ENCODE peak calls at places on chromosomes 13 and 19, in ten cellular contexts. J, C, I, L, N, E, U, D, G and T are unnamed samples.
A peak's percentile ranks its signal among the peaks of the same experiment; 100 is the strongest.

GRCh38 chr19:21910318-21910717 is 74.3 kb upstream of the ZNF43 start:
- DNase-seq in J (no peak), C (no peak), I (no peak), L (peak; percentile 73), N (peak; percentile 13), E (no peak), U (no peak), D (no peak), G (no peak), T (no peak)

GRCh38 chr19:46416077-46416709 is 2.8 kb upstream of the CCDC8 start:
- DNase-seq in J (peak; percentile 89), C (peak; percentile 87), I (peak; percentile 80), L (peak; percentile 41), N (peak; percentile 41), E (peak; percentile 93), U (peak; percentile 98), D (peak; percentile 53), G (peak; percentile 82), T (peak; percentile 66)

GRCh38 chr13:30172593-30173300 is 134.6 kb downstream of the KATNAL1 start:
- DNase-seq in J (no peak), C (no peak), I (no peak), L (no peak), N (no peak), E (no peak), U (no peak), D (no peak), G (no peak), T (no peak)

GRCh38 chr19:1234670-1235380 is 3.0 kb downstream of the CBARP start:
- DNase-seq in J (no peak), C (no peak), I (no peak), L (no peak), N (no peak), E (no peak), U (no peak), D (no peak), G (no peak), T (no peak)

GRCh38 chr19:3132971-3133792 is 2.7 kb upstream of the GNA15 start:
- DNase-seq in J (no peak), C (no peak), I (peak; percentile 35), L (peak; percentile 38), N (no peak), E (peak; percentile 85), U (no peak), D (no peak), G (no peak), T (peak; percentile 82)

GRCh38 chr19:35123573-35123972 is 8.0 kb downstream of the FXYD3 start:
- DNase-seq in J (peak; percentile 91), C (no peak), I (peak; percentile 85), L (peak; percentile 72), N (no peak), E (no peak), U (no peak), D (no peak), G (no peak), T (no peak)

GRCh38 chr19:19109601-19110000 is 28.7 kb downstream of the TMEM161A start:
- DNase-seq in J (peak; percentile 54), C (no peak), I (no peak), L (no peak), N (no peak), E (peak; percentile 28), U (no peak), D (no peak), G (no peak), T (no peak)

GRCh38 chr19:15404780-15405211 is 14.0 kb downstream of the AKAP8L start:
- DNase-seq in J (no peak), C (no peak), I (no peak), L (no peak), N (no peak), E (no peak), U (no peak), D (no peak), G (no peak), T (no peak)

GRCh38 chr13:112562786-112563383 is 25.1 kb downstream of the TUBGCP3 start:
- DNase-seq in J (no peak), C (no peak), I (no peak), L (no peak), N (no peak), E (no peak), U (no peak), D (no peak), G (no peak), T (no peak)

GRCh38 chr19:46716013-46716671 is 772 bp downstream of the PRKD2 start:
- DNase-seq in J (peak; percentile 75), C (no peak), I (peak; percentile 47), L (no peak), N (no peak), E (no peak), U (peak; percentile 85), D (no peak), G (no peak), T (no peak)

GRCh38 chr13:93915269-93915809 is 564.1 kb downstream of the DCT start:
- DNase-seq in J (no peak), C (no peak), I (no peak), L (no peak), N (peak; percentile 1), E (peak; percentile 38), U (no peak), D (peak; percentile 5), G (no peak), T (no peak)

GRCh38 chr13:80047406-80047805 is 293.5 kb downstream of the SPRY2 start:
- DNase-seq in J (no peak), C (no peak), I (no peak), L (peak; percentile 31), N (no peak), E (peak; percentile 72), U (no peak), D (no peak), G (no peak), T (no peak)

GRCh38 chr13:25733696-25734435 is 317.9 kb downstream of the SHISA2 start:
- DNase-seq in J (no peak), C (no peak), I (no peak), L (no peak), N (no peak), E (no peak), U (no peak), D (no peak), G (no peak), T (no peak)

DNA sequence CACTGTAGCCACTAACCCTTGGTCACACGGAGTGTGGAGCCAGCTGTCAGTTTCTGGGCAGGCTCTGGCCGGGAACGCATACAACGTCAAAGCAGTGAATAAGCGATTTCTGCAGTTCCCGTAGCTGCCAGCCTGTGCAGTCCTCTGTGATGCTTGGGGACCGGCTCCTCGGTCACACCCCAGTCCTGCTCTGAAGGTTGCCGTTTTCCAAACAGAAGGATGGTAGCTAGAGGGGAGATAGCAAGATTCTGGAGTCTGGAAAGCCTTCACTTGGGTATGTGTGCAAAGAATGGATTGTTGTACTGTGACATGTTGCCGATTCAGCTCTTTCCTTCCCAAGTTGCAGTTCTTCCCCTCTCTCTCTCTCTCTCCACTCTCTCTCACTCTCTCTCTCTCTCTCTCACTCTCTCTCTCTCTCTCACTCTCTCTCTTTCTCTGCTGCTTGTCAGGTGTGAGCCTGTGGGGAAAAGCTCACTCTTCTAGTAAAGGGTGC is 38.7 kb upstream of the C1QTNF9 start:
- DNase-seq in J (peak; percentile 90), C (peak; percentile 68), I (peak; percentile 78), L (peak; percentile 50), N (no peak), E (peak; percentile 62), U (peak; percentile 47), D (no peak), G (no peak), T (peak; percentile 51)
- TF ChIP-seq CTCF in J (peak; percentile 97), C (no peak), I (peak; percentile 62), L (no peak), N (no peak), E (no peak), U (no peak), D (no peak), G (no peak), T (peak; percentile 10)

DNA sequence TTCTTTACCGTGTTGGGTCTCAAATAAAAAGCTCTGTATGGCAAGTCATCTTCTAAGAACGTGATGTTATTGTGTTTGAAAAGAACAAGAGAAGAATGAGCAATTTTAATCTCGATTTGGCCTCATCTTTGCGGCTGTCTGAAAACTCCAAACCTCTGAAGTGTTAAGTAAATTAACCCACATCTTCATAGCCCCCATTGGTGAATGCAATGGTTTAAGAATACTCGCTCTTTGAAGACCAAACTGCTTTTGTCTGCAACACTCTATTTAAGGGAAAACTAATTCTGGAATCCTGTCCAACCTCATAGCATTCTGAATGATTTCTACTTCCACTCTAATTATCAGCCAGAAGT is 56.9 kb upstream of the SCEL start:
- DNase-seq in J (no peak), C (no peak), I (no peak), L (no peak), N (no peak), E (no peak), U (no peak), D (no peak), G (no peak), T (no peak)
- TF ChIP-seq CTCF in J (peak; percentile 30), C (no peak), I (no peak), L (no peak), N (no peak), E (no peak), U (no peak), D (no peak), G (no peak), T (no peak)

DNA sequence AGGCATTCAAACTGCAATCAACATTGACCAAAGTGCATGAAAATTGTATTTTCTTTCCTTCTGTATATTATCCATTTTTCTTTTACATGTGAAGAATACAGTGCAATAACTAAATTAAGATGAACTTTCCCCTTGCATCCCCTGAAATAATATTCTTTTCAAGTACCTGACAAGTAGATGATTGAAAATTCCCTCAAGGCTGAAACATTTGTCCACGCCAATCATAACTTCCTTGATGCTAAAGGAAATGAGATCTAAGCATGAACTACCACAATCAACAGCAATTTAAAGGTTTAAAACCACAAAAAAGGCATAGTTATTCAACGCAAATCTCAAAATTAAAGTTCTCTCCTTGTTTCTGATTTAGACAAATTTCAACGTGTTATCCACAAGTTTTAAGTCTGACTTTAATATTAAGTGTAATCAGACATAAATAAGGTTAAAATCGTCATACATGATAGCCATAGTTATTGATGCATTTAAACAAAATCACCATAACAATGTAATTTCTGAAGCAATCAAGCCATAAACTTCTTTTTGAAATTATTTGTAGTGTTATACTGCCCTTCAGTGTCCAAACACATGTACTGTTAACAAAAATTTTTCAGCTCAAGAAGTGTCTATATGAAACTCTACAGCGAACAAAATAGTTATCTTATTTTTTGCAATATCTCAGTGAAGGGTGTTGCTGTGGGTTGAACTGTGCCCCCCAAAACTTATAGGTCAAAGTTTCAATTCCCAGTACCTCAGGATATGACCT is 169.5 kb downstream of the DCLK1 start:
- DNase-seq in J (no peak), C (no peak), I (no peak), L (no peak), N (no peak), E (peak; percentile 40), U (no peak), D (no peak), G (no peak), T (no peak)
- TF ChIP-seq CTCF in J (no peak), C (no peak), I (peak; percentile 50), L (no peak), N (peak; percentile 33), E (peak; percentile 47), U (peak; percentile 8), D (peak; percentile 25), G (no peak), T (no peak)

DNA sequence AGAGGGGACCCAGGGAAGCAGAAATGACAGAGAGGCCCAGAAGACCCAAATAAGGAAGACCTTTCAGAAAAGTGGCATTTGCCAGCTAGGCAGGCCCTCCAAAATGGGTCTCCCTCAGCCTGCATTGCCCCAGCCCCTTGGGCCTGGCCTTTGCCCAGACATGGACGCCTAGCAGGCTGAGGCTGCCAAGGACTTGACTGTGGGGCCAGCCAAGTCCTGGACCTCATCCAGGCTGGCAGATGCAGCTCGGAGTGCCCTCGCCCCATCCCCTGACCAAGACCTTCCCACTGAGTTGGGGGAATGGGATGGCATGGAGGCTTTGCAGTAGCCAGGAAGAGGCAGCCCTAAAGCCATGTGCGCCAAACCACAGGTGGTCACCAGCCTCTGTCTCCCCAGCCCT is 133.5 kb downstream of the DPF1 start:
- DNase-seq in J (no peak), C (peak; percentile 17), I (no peak), L (no peak), N (no peak), E (no peak), U (no peak), D (no peak), G (no peak), T (no peak)
- TF ChIP-seq CTCF in J (no peak), C (no peak), I (no peak), L (no peak), N (no peak), E (no peak), U (no peak), D (no peak), G (no peak), T (no peak)